ENCODE peak calls at places on chromosome 3, in seven cellular contexts. T is activated T-cell treated with anti-CD3 and anti-CD28 coated beads, Interleukin-2, amount 50 U/mL, for 72 hours; S is nucleus accumbens; F is activated CD8-positive, alpha-beta memory T cell treated with anti-CD3 and anti-CD28 coated beads, Interleukin-2, amount 50 U/mL, for 48 hours; M is G401; D is memory B cell; O is choroid plexus epithelial cell. H is an unnamed sample.

GRCh38 chr3:180594631-180595348 is 7.2 kb upstream of the TTC14 start:
- DNase-seq in D (no peak), S (no peak), T (no peak), F (no peak), M (peak; percentile 16), O (peak; percentile 74), H (no peak)

GRCh38 chr3:17039579-17039978 is 154.8 kb downstream of the PLCL2 start:
- DNase-seq in D (no peak), M (peak; percentile 50), F (no peak), O (peak; percentile 94), T (no peak), S (no peak), H (peak; percentile 45)

GRCh38 chr3:69082805-69083204 is 1.9 kb upstream of the ARL6IP5 start:
- DNase-seq in S (no peak), O (peak; percentile 96), M (no peak), D (no peak), T (peak; percentile 88), F (peak; percentile 77), H (peak; percentile 30)

GRCh38 chr3:32262201-32262600 is 23.7 kb downstream of the CMTM8 start:
- DNase-seq in D (no peak), F (no peak), S (no peak), M (no peak), T (no peak), O (no peak), H (no peak)

GRCh38 chr3:137866001-137866400 is 101.9 kb downstream of the SOX14 start:
- DNase-seq in S (no peak), T (no peak), O (no peak), F (no peak), M (no peak), D (no peak), H (no peak)

GRCh38 chr3:101902041-101902440 is 52.7 kb downstream of the NFKBIZ start:
- DNase-seq in O (peak; percentile 95), M (no peak), S (no peak), D (no peak), F (no peak), T (no peak), H (peak; percentile 49)

GRCh38 chr3:143429628-143430514 is 310.3 kb downstream of the CHST2 start:
- DNase-seq in O (peak; percentile 43), S (no peak), M (no peak), D (no peak), T (no peak), F (no peak), H (peak; percentile 45)

GRCh38 chr3:107431048-107431297 is 53.7 kb downstream of the CCDC54 start:
- DNase-seq in S (no peak), D (peak; percentile 35), O (no peak), F (no peak), M (peak; percentile 66), T (peak; percentile 38), H (no peak)

GRCh38 chr3:16066975-16067374 is 107.5 kb upstream of the GALNT15 start:
- DNase-seq in O (peak; percentile 77), T (no peak), D (no peak), F (no peak), S (no peak), M (no peak), H (no peak)

GRCh38 chr3:69740103-69741021 is 1.1 kb downstream of the MITF start:
- DNase-seq in F (no peak), T (peak; percentile 10), S (peak; percentile 28), M (peak; percentile 25), O (no peak), D (no peak), H (no peak)

GRCh38 chr3:17025594-17026139 is 140.9 kb downstream of the PLCL2 start:
- DNase-seq in T (peak; percentile 65), O (no peak), F (no peak), M (no peak), S (no peak), D (no peak), H (no peak)

GRCh38 chr3:169966086-169966950 is at the start of gene SEC62:
- DNase-seq in O (peak; percentile 94), D (peak; percentile 96), F (peak; percentile 98), T (peak; percentile 95), M (peak; percentile 93), S (peak; percentile 84), H (peak; percentile 95)

GRCh38 chr3:111892070-111892469 is 33.0 kb downstream of the PHLDB2 start:
- DNase-seq in M (no peak), F (no peak), S (no peak), O (no peak), T (no peak), D (no peak), H (no peak)

GRCh38 chr3:148092624-148093194 is 605.0 kb upstream of the AGTR1 start:
- DNase-seq in M (peak; percentile 53), F (no peak), O (no peak), D (no peak), S (no peak), T (no peak), H (no peak)

GRCh38 chr3:8571256-8571655 is 69.6 kb downstream of the LMCD1 start:
- DNase-seq in S (no peak), O (no peak), F (no peak), M (no peak), D (no peak), T (no peak), H (no peak)

GRCh38 chr3:24128195-24129005 is 183.3 kb downstream of the NR1D2 start:
- DNase-seq in T (no peak), S (no peak), M (peak; percentile 33), D (no peak), F (no peak), O (peak; percentile 76), H (peak; percentile 52)

H was measured in MG63.